ENCODE peak calls at places on chromosomes 7 and 10, in seven cellular contexts. K is adrenal gland, V is AG04450, R is PC-9, U is fibroblast of lung, P is cardiac fibroblast, T is left ventricle myocardium inferior. S is an unnamed sample.
A peak's percentile ranks its signal among the peaks of the same experiment; 100 is the strongest.

GRCh38 chr7:106039486-106040060 is 72.5 kb downstream of the SYPL1 start:
- DNase-seq in K (no peak), V (peak; percentile 76), R (no peak), U (peak; percentile 96), P (peak; percentile 81), T (no peak), S (no peak)

GRCh38 chr10:97278491-97278989 is 13.9 kb downstream of the ARHGAP19 start:
- DNase-seq in K (no peak), V (peak; percentile 79), R (no peak), U (peak; percentile 99), P (peak; percentile 96), T (no peak), S (peak; percentile 16)

GRCh38 chr7:100691676-100692577 is 2.1 kb downstream of the GIGYF1 start:
- DNase-seq in K (peak; percentile 83), V (no peak), R (peak; percentile 72), U (peak; percentile 72), P (peak; percentile 75), T (peak; percentile 72), S (no peak)

GRCh38 chr7:102079140-102080002 is 207.3 kb upstream of the SH2B2 start:
- DNase-seq in K (no peak), V (no peak), R (no peak), U (no peak), P (no peak), T (no peak), S (no peak)

GRCh38 chr10:11178606-11179221 is 161.0 kb downstream of the CELF2 start:
- DNase-seq in K (no peak), V (no peak), R (no peak), U (peak; percentile 56), P (peak; percentile 64), T (peak; percentile 46), S (no peak)

GRCh38 chr10:132647424-132647823 is 109.8 kb downstream of the INPP5A start:
- DNase-seq in K (no peak), V (no peak), R (no peak), U (no peak), P (no peak), T (no peak), S (no peak)

GRCh38 chr7:117780832-117781231 is 92.4 kb downstream of the CTTNBP2 start:
- DNase-seq in K (no peak), V (no peak), R (no peak), U (peak; percentile 60), P (peak; percentile 1), T (no peak), S (no peak)

GRCh38 chr10:34866848-34867247 is 51.8 kb upstream of the PARD3 start:
- DNase-seq in K (no peak), V (no peak), R (no peak), U (no peak), P (no peak), T (no peak), S (no peak)

GRCh38 chr10:53358536-53358935 is 586.0 kb upstream of the MBL2 start:
- DNase-seq in K (no peak), V (no peak), R (no peak), U (no peak), P (no peak), T (no peak), S (no peak)

GRCh38 chr10:8568401-8568800 is 513.9 kb downstream of the GATA3 start:
- DNase-seq in K (no peak), V (no peak), R (no peak), U (no peak), P (no peak), T (no peak), S (no peak)

GRCh38 chr10:63099734-63100133 is 33.4 kb upstream of the NRBF2 start:
- DNase-seq in K (no peak), V (no peak), R (no peak), U (no peak), P (no peak), T (no peak), S (no peak)

GRCh38 chr7:159151231-159151630 is 6.6 kb upstream of the VIPR2 start:
- DNase-seq in K (no peak), V (no peak), R (no peak), U (no peak), P (no peak), T (no peak), S (no peak)

DNA sequence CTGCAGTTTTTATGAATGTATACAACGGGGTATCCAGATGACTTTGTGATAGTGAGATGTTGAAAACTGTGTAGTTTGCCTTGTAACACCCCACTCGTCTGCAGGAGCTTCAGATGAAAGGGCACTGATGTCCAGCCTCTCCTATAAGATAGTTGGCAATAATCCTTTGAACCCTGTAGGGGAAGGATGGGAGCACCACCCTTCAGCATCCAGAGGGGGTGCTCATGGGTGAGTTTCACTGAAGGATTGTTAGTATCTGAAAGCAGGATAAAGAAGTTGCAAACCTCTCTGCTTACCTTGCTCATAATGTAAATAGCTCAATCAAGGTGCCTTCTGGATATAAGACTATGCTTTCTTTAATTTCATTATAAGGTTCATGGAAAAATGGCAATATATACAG is 201.5 kb downstream of the TMEM178B start:
- DNase-seq in K (no peak), V (no peak), R (no peak), U (no peak), P (no peak), T (no peak), S (no peak)
- TF ChIP-seq CTCF in K (no peak), V (no peak), R (no peak), U (no peak), P (no peak), T (no peak), S (no peak)

GRCh38 chr7:141742229-141742628 is 4.1 kb downstream of the SSBP1 start:
- DNase-seq in K (no peak), V (no peak), R (no peak), U (no peak), P (no peak), T (no peak), S (no peak)
- H3K4me3 ChIP-seq in K (no peak overlapping the region), V (no peak overlapping the region), R (no peak overlapping the region), U (no peak overlapping the region), P (no peak overlapping the region), T (no peak overlapping the region), S (no peak overlapping the region)

GRCh38 chr10:104025524-104025923 is 58.6 kb downstream of the SLK start:
- DNase-seq in K (no peak), V (no peak), R (no peak), U (no peak), P (peak; percentile 27), T (no peak), S (no peak)

GRCh38 chr10:104026762-104027161 is 58.9 kb downstream of the COL17A1 start:
- DNase-seq in K (no peak), V (no peak), R (no peak), U (no peak), P (no peak), T (no peak), S (peak; percentile 62)

GRCh38 chr10:104028823-104029527 is 56.7 kb downstream of the COL17A1 start:
- DNase-seq in K (no peak), V (no peak), R (no peak), U (no peak), P (peak; percentile 27), T (no peak), S (no peak)

GRCh38 chr10:104029528-104029875 is 56.2 kb downstream of the COL17A1 start:
- DNase-seq in K (no peak), V (no peak), R (no peak), U (peak; percentile 56), P (peak; percentile 89), T (peak; percentile 87), S (no peak)

GRCh38 chr10:104028146-104028545 is 57.5 kb downstream of the COL17A1 start:
- DNase-seq in K (no peak), V (no peak), R (no peak), U (peak; percentile 31), P (peak; percentile 60), T (no peak), S (no peak)
- TF ChIP-seq CTCF in K (no peak), V (peak; percentile 50), R (peak; percentile 38), U (peak; percentile 63), P (peak; percentile 47), T (peak; percentile 69), S (peak; percentile 38)

GRCh38 chr7:27155816-27156507 is 513 bp downstream of the HOXA7 start:
- DNase-seq in K (peak; percentile 63), V (no peak), R (no peak), U (peak; percentile 29), P (no peak), T (no peak), S (no peak)
- H3K4me3 ChIP-seq in K (peak overlapping the region; percentile 57), V (peak overlapping the region; percentile 68), R (no peak overlapping the region), U (peak overlapping the region; percentile 73), P (no peak overlapping the region), T (peak overlapping the region; percentile 52), S (peak overlapping the region; percentile 76)